ENCODE peak calls at places on chromosomes 3 and 15, in four cellular contexts. L, B, F and C are unnamed samples.

GRCh38 chr15:64014995-64015394 is 31.3 kb downstream of the DAPK2 start:
- DNase-seq in L (no peak), B (no peak), F (no peak), C (no peak)

GRCh38 chr15:63344737-63345390 is 36.8 kb downstream of the CA12 start:
- DNase-seq in L (peak; percentile 38), B (no peak), F (no peak), C (no peak)

GRCh38 chr3:184566441-184567414 is 5.1 kb downstream of the EPHB3 start:
- DNase-seq in L (no peak), B (no peak), F (no peak), C (no peak)

GRCh38 chr3:42504334-42505202 is 2.1 kb downstream of the VIPR1 start:
- DNase-seq in L (no peak), B (no peak), F (no peak), C (no peak)

GRCh38 chr3:134650431-134651346 is at the start of gene KY:
- DNase-seq in L (peak; percentile 63), B (peak; percentile 39), F (peak; percentile 65), C (no peak)

GRCh38 chr3:31050296-31050695 is 155.8 kb upstream of the GADL1 start:
- DNase-seq in L (no peak), B (no peak), F (no peak), C (no peak)

GRCh38 chr3:129119365-129120100 is 2.1 kb downstream of the RAB43 start:
- DNase-seq in L (no peak), B (no peak), F (peak; percentile 28), C (no peak)

GRCh38 chr15:68213991-68214837 is 9.1 kb upstream of the CALML4 start:
- DNase-seq in L (no peak), B (no peak), F (no peak), C (no peak)

GRCh38 chr15:41796457-41796856 is 22.2 kb downstream of the MAPKBP1 start:
- DNase-seq in L (peak; percentile 46), B (no peak), F (no peak), C (no peak)

GRCh38 chr3:108322352-108322751 is 26.0 kb downstream of the HHLA2 start:
- DNase-seq in L (no peak), B (no peak), F (peak; percentile 43), C (no peak)

GRCh38 chr3:116809218-116809617 is 99.6 kb downstream of the TUSC7 start:
- DNase-seq in L (no peak), B (no peak), F (no peak), C (no peak)

GRCh38 chr15:98900382-98900781 is 107.2 kb downstream of the PGPEP1L start:
- DNase-seq in L (peak; percentile 29), B (no peak), F (no peak), C (no peak)

GRCh38 chr3:25678581-25678980 is 13.9 kb upstream of the TOP2B start:
- DNase-seq in L (no peak), B (no peak), F (no peak), C (no peak)

GRCh38 chr3:17515445-17516227 is 226.8 kb downstream of the TBC1D5 start:
- DNase-seq in L (no peak), B (no peak), F (no peak), C (no peak)

GRCh38 chr3:103919327-103919726 is 1447.4 kb upstream of the ALCAM start:
- DNase-seq in L (no peak), B (no peak), F (no peak), C (no peak)

GRCh38 chr15:32918481-32919026 is 200.8 kb downstream of the GREM1 start:
- DNase-seq in L (no peak), B (no peak), F (no peak), C (no peak)

GRCh38 chr15:26634319-26634718 is 138.5 kb downstream of the GABRB3 start:
- DNase-seq in L (no peak), B (peak; percentile 67), F (no peak), C (no peak)

GRCh38 chr3:36318584-36319200 is 61.6 kb upstream of the STAC start:
- DNase-seq in L (no peak), B (no peak), F (no peak), C (no peak)

GRCh38 chr3:161821591-161821990 is 325.0 kb downstream of the OTOL1 start:
- DNase-seq in L (no peak), B (no peak), F (no peak), C (no peak)

GRCh38 chr3:177516130-177517011 is 319.1 kb upstream of the TBL1XR1 start:
- DNase-seq in L (peak; percentile 78), B (peak; percentile 67), F (no peak), C (no peak)

GRCh38 chr3:144585408-144585807 is 613.8 kb downstream of the DIPK2A start:
- DNase-seq in L (no peak), B (no peak), F (no peak), C (no peak)

GRCh38 chr3:29153811-29154210 is 127.1 kb upstream of the RBMS3 start:
- DNase-seq in L (no peak), B (no peak), F (peak; percentile 66), C (no peak)

GRCh38 chr3:70308760-70309159 is 3.7 kb downstream of the MDFIC2 start:
- DNase-seq in L (peak; percentile 6), B (peak; percentile 9), F (no peak), C (peak; percentile 6)

GRCh38 chr3:114686624-114687023 is 392.8 kb downstream of the TIGIT start:
- DNase-seq in L (no peak), B (no peak), F (peak; percentile 74), C (no peak)

GRCh38 chr15:84659904-84660781 is 2.1 kb upstream of the NMB start:
- DNase-seq in L (no peak), B (no peak), F (no peak), C (no peak)

GRCh38 chr3:62922326-62922725 is 47.1 kb upstream of the CADPS start:
- DNase-seq in L (no peak), B (no peak), F (no peak), C (no peak)

GRCh38 chr3:119700920-119701734 is 1.7 kb upstream of the CFAP91 start:
- DNase-seq in L (no peak), B (no peak), F (no peak), C (no peak)

GRCh38 chr15:69034352-69034751 is 19.9 kb downstream of the NOX5 start:
- DNase-seq in L (peak; percentile 59), B (no peak), F (no peak), C (no peak)

GRCh38 chr3:179464296-179465092 is 13.2 kb upstream of the GNB4 start:
- DNase-seq in L (no peak), B (no peak), F (peak; percentile 63), C (no peak)